ENCODE peak calls at places on chromosome 19, in four cellular contexts. R, A, C and S are unnamed samples. For H3K4me1 and H3K27me3, the result is how much of the 10 kb centered on the place peaks cover.

GRCh38 chr19:10748924-10749434 is 31.1 kb downstream of the DNM2 start:
- DNase-seq in R (peak), A (no peak), C (peak), S (no peak)

GRCh38 chr19:51103811-51104470 is 4.3 kb downstream of the CTU1 start:
- DNase-seq in R (no peak), A (no peak), C (no peak), S (no peak)

GRCh38 chr19:38650180-38650775 is 2.8 kb downstream of the ACTN4 start:
- DNase-seq in R (no peak), A (no peak), C (no peak), S (no peak)

GRCh38 chr19:13843104-13843921 is 33.6 kb upstream of the NANOS3 start:
- DNase-seq in R (peak), A (peak), C (peak), S (no peak)

GRCh38 chr19:52679598-52679997 is 41.4 kb upstream of the ZNF83 start:
- DNase-seq in R (peak), A (no peak), C (no peak), S (no peak)

GRCh38 chr19:39405930-39406655 is 554 bp upstream of the ZFP36 start:
- DNase-seq in R (no peak), A (no peak), C (no peak), S (peak)

GRCh38 chr19:57434386-57435061 is 601 bp upstream of the ZNF749 start:
- DNase-seq in R (no peak), A (no peak), C (no peak), S (no peak)

GRCh38 chr19:10861118-10861651 is 10.2 kb upstream of the CARM1 start:
- DNase-seq in R (peak), A (no peak), C (no peak), S (peak)

GRCh38 chr19:39705578-39706188 is 1.4 kb downstream of the LGALS14 start:
- DNase-seq in R (no peak), A (no peak), C (no peak), S (peak)

GRCh38 chr19:52140077-52140710 is 456 bp upstream of the ZNF616 start:
- DNase-seq in R (no peak), A (no peak), C (no peak), S (no peak)

GRCh38 chr19:19506592-19506991 is 8.8 kb downstream of the TSSK6 start:
- DNase-seq in R (no peak), A (no peak), C (no peak), S (no peak)

GRCh38 chr19:40305403-40305802 is 20.3 kb upstream of the AKT2 start:
- DNase-seq in R (peak), A (peak), C (peak), S (peak)

GRCh38 chr19:336067-336614 is 8.5 kb downstream of the MIER2 start:
- DNase-seq in R (no peak), A (no peak), C (no peak), S (peak)

GRCh38 chr19:14059652-14060155 is 2.2 kb downstream of the PALM3 start:
- DNase-seq in R (no peak), A (no peak), C (no peak), S (no peak)

GRCh38 chr19:29524912-29525870 is 603 bp upstream of the VSTM2B start:
- DNase-seq in R (no peak), A (no peak), C (peak), S (no peak)

GRCh38 chr19:56253737-56254136 is 18.8 kb upstream of the EDDM13 start:
- DNase-seq in R (peak), A (peak), C (peak), S (peak)

GRCh38 chr19:30942636-30943035 is 406.6 kb downstream of the TSHZ3 start:
- DNase-seq in R (no peak), A (no peak), C (no peak), S (no peak)

GRCh38 chr19:35545855-35546381 is 492 bp downstream of the TMEM147 start:
- DNase-seq in R (peak), A (no peak), C (peak), S (peak)

GRCh38 chr19:50657672-50658437 is 8.6 kb downstream of the C19orf81 start:
- DNase-seq in R (peak), A (peak), C (peak), S (peak)

GRCh38 chr19:33348301-33349010 is 25.1 kb upstream of the CEBPG start:
- DNase-seq in R (no peak), A (no peak), C (peak), S (no peak)

GRCh38 chr19:54302252-54302651 is 10.7 kb downstream of the LILRA5 start:
- DNase-seq in R (no peak), A (no peak), C (no peak), S (no peak)

GRCh38 chr19:33005440-33005839 is 33.4 kb downstream of the FAAP24 start:
- DNase-seq in R (peak), A (no peak), C (no peak), S (no peak)

GRCh38 chr19:13430790-13431582 is 75.3 kb downstream of the CACNA1A start:
- DNase-seq in R (peak), A (peak), C (peak), S (peak)

GRCh38 chr19:56834564-56835375 is 5.8 kb downstream of the PEG3 start:
- DNase-seq in R (no peak), A (no peak), C (no peak), S (no peak)

GRCh38 chr19:53908106-53908932 is 759 bp upstream of the CACNG7 start:
- DNase-seq in R (peak), A (peak), C (peak), S (peak)

GRCh38 chr19:6066661-6067646 is 43.3 kb downstream of the RFX2 start:
- DNase-seq in R (peak), A (peak), C (peak), S (no peak)

GRCh38 chr19:51737924-51738323 is 13.8 kb downstream of the FPR1 start:
- DNase-seq in R (no peak), A (no peak), C (no peak), S (no peak)

GRCh38 chr19:55590109-55590508 is 9.2 kb downstream of the FIZ1 start:
- DNase-seq in R (no peak), A (no peak), C (no peak), S (no peak)

GRCh38 chr19:53877361-53877766 is 4.6 kb upstream of the PRKCG start:
- DNase-seq in R (no peak), A (no peak), C (no peak), S (peak)

GRCh38 chr19:14354445-14354844 is 26.8 kb upstream of the ADGRE5 start:
- DNase-seq in R (peak), A (no peak), C (no peak), S (peak)

GRCh38 chr19:34639491-34640085 is 37.4 kb downstream of the SCGB2B2 start:
- DNase-seq in R (peak), A (peak), C (peak), S (peak)

GRCh38 chr19:58468216-58468839 is 1.4 kb downstream of the ZNF324 start:
- DNase-seq in R (peak), A (peak), C (peak), S (no peak)

GRCh38 chr19:14835011-14835410 is at the start of the genes OR7A5 and OR7C1:
- DNase-seq in R (no peak), A (no peak), C (no peak), S (no peak)

DNA sequence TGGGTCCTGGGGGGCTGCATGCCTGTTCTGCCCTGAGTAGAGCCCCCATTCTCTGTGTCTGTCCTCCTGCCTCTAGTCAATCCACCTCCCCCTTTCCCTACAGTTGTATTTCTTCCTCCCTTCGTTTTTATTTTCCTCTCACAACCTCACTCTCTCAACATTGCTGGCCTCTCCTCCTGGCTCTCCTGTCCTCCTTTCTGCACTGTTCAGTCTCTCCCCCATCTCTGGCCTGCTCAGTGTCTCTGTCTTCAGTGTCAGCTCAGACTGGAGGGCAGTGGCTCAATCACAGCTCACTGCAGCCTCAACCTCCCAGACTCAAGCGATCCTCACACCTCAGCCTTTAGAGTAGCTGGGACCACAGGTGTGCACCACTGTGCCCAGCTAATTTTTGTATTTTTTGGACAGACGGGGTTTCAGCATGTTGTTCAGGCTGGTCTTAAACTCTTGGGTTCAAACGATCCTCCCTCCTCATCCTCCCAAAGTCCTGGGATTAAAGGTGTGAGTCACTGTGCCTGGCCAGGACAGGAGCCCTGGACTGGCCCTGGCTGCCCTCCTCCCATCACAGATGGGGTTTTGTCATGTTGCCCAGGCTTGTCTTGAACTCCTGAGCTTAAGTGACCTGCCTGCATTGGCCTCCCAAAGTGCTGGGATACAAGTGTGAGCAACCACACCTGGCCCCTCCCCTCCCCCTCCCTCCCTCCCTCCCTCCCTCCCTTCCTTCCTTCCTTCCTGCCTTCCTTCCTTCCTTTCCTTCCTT is 32.0 kb upstream of the IGFL1 start:
- DNase-seq in R (no peak), A (no peak), C (peak), S (no peak)
- H3K4me1 ChIP-seq in R (under half), A (under half), C (half or more), S (under half)

DNA sequence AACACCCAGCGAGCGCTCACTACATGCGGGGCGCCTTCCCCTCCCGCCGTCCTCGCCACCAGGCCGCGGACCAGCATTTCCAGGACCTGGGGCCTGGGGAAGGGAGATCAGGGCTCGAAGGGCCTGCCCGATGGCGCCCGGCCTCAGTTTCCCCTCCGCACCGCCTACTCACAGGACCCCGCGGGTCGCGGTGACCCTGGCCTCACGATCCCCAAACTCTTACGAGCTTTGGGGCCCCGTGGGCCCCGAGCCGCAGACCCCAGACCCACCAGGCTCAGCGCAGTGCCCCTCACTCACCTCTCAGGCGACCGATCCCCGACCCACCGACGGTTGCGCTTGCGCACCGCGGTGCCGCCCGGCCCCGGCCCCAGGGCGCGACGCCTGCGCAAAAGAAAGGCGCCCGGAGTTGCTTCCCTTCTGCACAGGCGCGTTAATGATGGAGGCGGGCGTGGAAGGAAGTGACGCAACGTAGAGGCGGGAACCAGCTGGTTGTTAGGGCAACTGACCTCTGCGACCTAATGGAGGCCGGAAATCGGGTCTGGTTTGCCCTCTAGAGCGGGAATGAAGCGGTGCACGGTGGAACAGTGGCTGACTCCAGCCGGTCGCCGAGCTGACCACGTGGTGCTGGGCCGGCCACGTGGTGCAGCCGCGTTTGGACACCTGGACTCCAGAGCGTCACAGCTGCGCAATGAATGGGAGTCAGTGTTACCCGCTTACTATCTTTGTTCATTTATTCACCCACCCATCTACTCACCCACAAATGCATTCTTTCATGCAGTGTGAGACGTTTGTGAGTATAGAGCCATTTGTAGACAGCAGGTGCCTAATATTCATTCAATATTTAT is at the start of gene SGTA:
- DNase-seq in R (peak), A (peak), C (peak), S (peak)
- H2AFZ ChIP-seq in R (peak), A (peak), C (peak), S (peak)

GRCh38 chr19:41339936-41340335 is 13.8 kb downstream of the TGFB1 start:
- DNase-seq in R (peak), A (peak), C (no peak), S (no peak)

GRCh38 chr19:41344162-41344561 is 9.6 kb downstream of the TGFB1 start:
- DNase-seq in R (no peak), A (no peak), C (no peak), S (no peak)

GRCh38 chr19:41341669-41342490 is 11.8 kb downstream of the TGFB1 start:
- DNase-seq in R (no peak), A (no peak), C (no peak), S (no peak)
- H3K27me3 ChIP-seq in R (under half), A (under half), C (under half), S (under half)

DNA sequence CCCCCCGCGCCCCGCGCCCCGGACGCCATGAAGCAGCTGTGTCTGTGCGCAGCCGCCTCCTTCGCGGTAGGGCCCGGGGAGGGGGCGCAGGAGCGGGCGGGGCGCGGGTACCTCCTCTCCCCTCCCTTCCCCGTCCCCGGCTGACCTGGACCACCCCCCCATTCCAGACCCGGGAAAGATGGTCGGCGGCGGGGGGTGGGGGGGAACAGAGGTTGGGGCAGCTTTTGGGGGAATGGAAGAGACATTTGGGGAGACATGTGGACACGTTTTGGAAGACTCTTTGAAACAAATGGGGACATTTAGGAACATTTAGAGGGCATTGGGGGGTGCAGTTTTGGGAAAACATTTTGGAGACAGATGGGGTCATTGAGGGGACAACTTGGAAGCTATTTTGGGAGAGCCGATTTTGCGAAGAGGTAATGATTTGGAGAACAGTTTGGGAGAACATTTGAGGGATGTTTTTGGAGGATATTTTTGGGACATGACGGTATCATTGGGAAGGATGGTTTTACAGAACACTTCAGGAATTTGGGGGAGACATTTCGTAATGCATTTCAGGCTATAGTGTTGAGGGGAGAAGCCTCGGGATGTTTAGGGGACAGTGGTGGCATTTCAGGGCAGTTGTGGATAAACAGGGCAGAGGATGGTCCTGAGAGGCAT is 16.1 kb downstream of the ANKRD24 start:
- DNase-seq in R (no peak), A (no peak), C (no peak), S (no peak)
- H3K4me1 ChIP-seq in R (under half), A (under half), C (under half), S (under half)

GRCh38 chr19:17944301-17944700 is 11.5 kb downstream of the CCDC124 start:
- DNase-seq in R (peak), A (peak), C (peak), S (no peak)

GRCh38 chr19:17946965-17947784 is 14.4 kb downstream of the CCDC124 start:
- DNase-seq in R (no peak), A (no peak), C (no peak), S (no peak)

GRCh38 chr19:17943284-17944221 is 10.7 kb downstream of the CCDC124 start:
- DNase-seq in R (no peak), A (no peak), C (no peak), S (no peak)

GRCh38 chr19:17942181-17942580 is 9.4 kb downstream of the CCDC124 start:
- DNase-seq in R (no peak), A (no peak), C (no peak), S (no peak)

DNA sequence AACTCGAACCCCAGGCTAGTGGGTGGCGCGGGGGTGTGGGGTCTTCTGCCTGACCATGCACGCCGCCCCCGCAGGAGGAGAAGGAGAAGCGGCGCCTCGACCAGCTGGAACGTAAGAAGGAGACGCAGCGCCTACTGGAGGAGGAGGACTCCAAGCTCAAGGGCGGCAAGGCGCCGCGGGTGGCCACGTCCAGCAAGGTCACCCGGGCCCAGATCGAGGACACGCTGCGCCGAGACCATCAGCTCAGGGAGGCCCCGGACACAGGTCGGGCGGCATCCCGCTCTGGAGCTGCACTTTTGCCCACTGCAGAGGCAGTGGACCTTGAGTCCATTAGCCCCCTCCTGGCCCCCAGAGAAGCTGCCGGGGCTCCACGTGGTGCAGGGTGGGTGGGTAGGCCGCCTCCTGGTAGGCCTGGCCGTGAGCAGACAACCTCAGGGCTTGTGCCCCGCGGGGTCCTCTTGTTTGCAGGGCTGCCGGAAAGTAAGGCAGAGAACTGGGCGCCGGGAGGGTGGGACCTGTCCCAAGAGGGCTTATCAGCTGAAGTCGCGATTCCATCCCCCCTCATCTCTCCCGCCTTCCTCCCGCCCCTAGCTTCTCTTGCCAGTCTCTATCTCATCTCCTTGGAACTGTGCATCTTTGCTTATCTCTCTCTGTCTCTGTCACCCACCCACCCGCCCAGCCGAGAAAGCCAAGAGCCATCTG is 9.9 kb downstream of the CCDC124 start:
- DNase-seq in R (no peak), A (no peak), C (no peak), S (no peak)
- H2AFZ ChIP-seq in R (no peak), A (no peak), C (no peak), S (no peak)

GRCh38 chr19:7840629-7841028 is 10.6 kb downstream of the EVI5L start:
- DNase-seq in R (no peak), A (no peak), C (no peak), S (no peak)

GRCh38 chr19:7842661-7843294 is 12.8 kb downstream of the EVI5L start:
- DNase-seq in R (no peak), A (no peak), C (no peak), S (no peak)

GRCh38 chr19:7841751-7842660 is 12.0 kb downstream of the EVI5L start:
- DNase-seq in R (no peak), A (no peak), C (no peak), S (no peak)

GRCh38 chr19:7843521-7843920 is 13.5 kb downstream of the EVI5L start:
- DNase-seq in R (no peak), A (no peak), C (no peak), S (no peak)

GRCh38 chr19:7839476-7839875 is 9.5 kb downstream of the EVI5L start:
- DNase-seq in R (no peak), A (no peak), C (no peak), S (no peak)
- H3K27me3 ChIP-seq in R (under half), A (under half), C (under half), S (under half)

GRCh38 chr19:48481846-48482639 is 12.9 kb downstream of the CYTH2 start:
- DNase-seq in R (no peak), A (no peak), C (no peak), S (no peak)

GRCh38 chr19:48481191-48481500 is 12.0 kb downstream of the CYTH2 start:
- DNase-seq in R (no peak), A (peak), C (no peak), S (no peak)

GRCh38 chr19:48480151-48480475 is 10.9 kb downstream of the CYTH2 start:
- DNase-seq in R (no peak), A (no peak), C (no peak), S (no peak)

GRCh38 chr19:48479686-48480085 is 10.5 kb downstream of the CYTH2 start:
- DNase-seq in R (no peak), A (no peak), C (no peak), S (no peak)

DNA sequence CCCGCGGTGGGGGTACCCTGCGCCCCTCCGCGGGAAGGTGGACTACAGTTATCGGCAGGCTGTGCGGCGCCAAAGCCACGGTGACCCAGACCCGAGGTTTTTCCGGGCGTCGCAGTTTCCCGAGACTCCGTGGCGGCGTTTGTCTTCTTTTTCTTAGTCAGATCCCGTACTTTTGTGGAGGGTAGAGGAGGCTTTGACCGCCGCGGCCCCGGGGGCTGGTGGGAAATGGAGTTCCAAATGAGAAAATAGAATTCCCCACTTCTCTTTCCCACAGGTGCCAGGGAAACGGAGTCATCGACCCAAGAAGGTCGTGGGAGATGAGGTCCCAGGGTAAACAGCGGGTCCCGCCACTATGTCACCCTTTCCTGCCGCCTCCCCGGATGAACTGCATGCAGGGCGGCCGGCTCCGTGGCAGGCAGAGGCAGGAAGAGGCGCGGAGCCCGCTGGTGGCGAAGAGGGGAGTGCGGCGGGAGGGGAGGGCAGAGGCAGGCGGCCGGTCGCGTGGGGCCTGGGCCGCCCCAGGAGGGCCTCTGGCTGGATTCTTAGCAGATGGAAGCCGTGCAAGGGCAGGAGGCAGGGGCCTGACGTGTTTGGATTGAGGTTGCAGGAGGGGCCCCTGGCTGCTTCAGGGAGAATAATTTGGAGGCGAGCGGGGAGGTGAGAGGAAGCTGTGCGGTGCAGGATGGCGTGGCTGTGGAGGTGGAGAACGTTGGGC is 11.5 kb downstream of the CYTH2 start:
- DNase-seq in R (no peak), A (no peak), C (no peak), S (no peak)
- H3K4me1 ChIP-seq in R (under half), A (under half), C (under half), S (under half)